ENCODE peak calls at places on chromosomes 2 and 18, in six cellular contexts. Q, Z, R, S, W and O are unnamed samples.

GRCh38 chr2:85925216-85925671 is 36.5 kb upstream of the ST3GAL5 start:
- DNase-seq in Z (no peak), W (no peak), Q (no peak), R (no peak), S (no peak), O (no peak)

GRCh38 chr18:39487932-39488331 is 1922.3 kb upstream of the CELF4 start:
- DNase-seq in W (no peak), S (no peak), R (no peak), Q (no peak), Z (no peak), O (no peak)

GRCh38 chr2:159875083-159875482 is 77.1 kb upstream of the CD302 start:
- DNase-seq in R (no peak), S (no peak), Z (no peak), W (peak), Q (no peak), O (no peak)

GRCh38 chr2:48529189-48529588 is 765 bp upstream of the STON1 start:
- DNase-seq in R (peak), Z (no peak), Q (no peak), W (no peak), S (peak), O (no peak)

GRCh38 chr2:100137877-100138570 is 4.4 kb downstream of the AFF3 start:
- DNase-seq in W (no peak), S (no peak), R (peak), Q (no peak), Z (no peak), O (no peak)

GRCh38 chr2:145764631-145765030 is 1244.7 kb upstream of the ZEB2 start:
- DNase-seq in Z (peak), W (no peak), R (no peak), S (no peak), Q (peak), O (no peak)

GRCh38 chr18:54946149-54946581 is 13.1 kb downstream of the CCDC68 start:
- DNase-seq in W (peak), S (no peak), Z (peak), Q (no peak), R (no peak), O (no peak)

GRCh38 chr2:109324859-109325258 is 195.9 kb downstream of the SH3RF3 start:
- DNase-seq in R (no peak), Z (peak), W (peak), S (no peak), Q (peak), O (no peak)

GRCh38 chr2:223459328-223459939 is 142.7 kb downstream of the SCG2 start:
- DNase-seq in W (no peak), R (peak), Z (no peak), S (peak), Q (no peak), O (no peak)
- TF ChIP-seq CTCF in W (peak), R (peak), Z (no peak), S (peak), Q (peak), O (peak)

GRCh38 chr2:138780451-138780880 is 276 bp upstream of the NXPH2 start:
- DNase-seq in S (peak), Q (no peak), Z (no peak), R (no peak), W (no peak), O (no peak)
- H3K4me3 ChIP-seq in S (peak), Q (no peak), Z (peak), R (peak), W (no peak), O (peak)

GRCh38 chr18:63974991-63975390 is 5.1 kb downstream of the SERPINB8 start:
- DNase-seq in S (peak), W (no peak), Z (no peak), R (no peak), Q (peak), O (no peak)
- TF ChIP-seq CTCF in S (peak), W (no peak), Z (no peak), R (peak), Q (peak), O (peak)

GRCh38 chr2:53593891-53594585 is 173.6 kb upstream of the CHAC2 start:
- DNase-seq in S (no peak), Z (no peak), W (no peak), R (no peak), Q (peak), O (no peak)
- H3K4me3 ChIP-seq in S (no peak), Z (no peak), W (no peak), R (no peak), Q (no peak), O (no peak)